ENCODE peak calls at places on chromosomes 12 and 14, in five cellular contexts. X is ovary, U is BJ, A is transverse colon, N is left colon. K is an unnamed sample.

GRCh38 chr12:124094733-124095132 is 121.7 kb downstream of the ZNF664 start:
- DNase-seq in N (no peak), A (no peak), U (no peak), X (no peak), K (no peak)

GRCh38 chr14:99664636-99665273 is 19.3 kb upstream of the CYP46A1 start:
- DNase-seq in U (no peak), N (no peak), A (no peak), X (no peak), K (no peak)

GRCh38 chr14:30034049-30034635 is 106.5 kb upstream of the PRKD1 start:
- DNase-seq in N (no peak), X (no peak), U (no peak), A (no peak), K (no peak)

GRCh38 chr12:11758838-11759509 is 109.5 kb downstream of the ETV6 start:
- DNase-seq in X (peak; percentile 29), U (no peak), A (peak; percentile 72), N (no peak), K (no peak)

GRCh38 chr14:29463727-29464370 is 463.8 kb downstream of the PRKD1 start:
- DNase-seq in A (no peak), U (no peak), N (no peak), X (no peak), K (no peak)

GRCh38 chr14:48027115-48027514 is 351.7 kb upstream of the MDGA2 start:
- DNase-seq in X (no peak), N (no peak), U (no peak), A (no peak), K (no peak)

GRCh38 chr12:124613151-124613585 is 45.8 kb upstream of the NCOR2 start:
- DNase-seq in X (no peak), A (peak; percentile 63), U (no peak), N (peak; percentile 68), K (no peak)

GRCh38 chr12:19988918-19989317 is 379.4 kb upstream of the PDE3A start:
- DNase-seq in X (no peak), N (no peak), A (no peak), U (no peak), K (no peak)

GRCh38 chr14:77554816-77555599 is 56.4 kb upstream of the ISM2 start:
- DNase-seq in A (no peak), U (no peak), X (no peak), N (no peak), K (no peak)

GRCh38 chr12:111757361-111758119 is 9.2 kb upstream of the ALDH2 start:
- DNase-seq in X (no peak), A (peak; percentile 54), U (no peak), N (peak; percentile 56), K (peak; percentile 58)

GRCh38 chr14:32821989-32822653 is 116.6 kb upstream of the NPAS3 start:
- DNase-seq in X (no peak), A (no peak), U (no peak), N (no peak), K (no peak)

GRCh38 chr14:100662850-100663527 is 63.7 kb upstream of the DLK1 start:
- DNase-seq in N (peak; percentile 72), U (no peak), X (peak; percentile 84), A (peak; percentile 75), K (peak; percentile 70)

GRCh38 chr14:99821519-99822165 is 28.4 kb downstream of the EML1 start:
- DNase-seq in N (no peak), X (no peak), A (no peak), U (peak; percentile 72), K (no peak)

GRCh38 chr14:31045501-31046080 is 19.4 kb upstream of the STRN3 start:
- DNase-seq in N (no peak), U (no peak), A (no peak), X (no peak), K (no peak)

GRCh38 chr12:8834230-8834629 is 11.8 kb downstream of the A2ML1 start:
- DNase-seq in U (no peak), N (no peak), X (no peak), A (no peak), K (no peak)

GRCh38 chr14:24418492-24418873 is 11.0 kb downstream of the CBLN3 start:
- DNase-seq in A (peak; percentile 78), X (no peak), N (peak; percentile 80), U (no peak), K (peak; percentile 90)

GRCh38 chr12:76568130-76568529 is 8.6 kb upstream of the OSBPL8 start:
- DNase-seq in X (no peak), U (no peak), N (no peak), A (no peak), K (no peak)

GRCh38 chr14:68894802-68895201 is 84.3 kb downstream of the ACTN1 start:
- DNase-seq in X (no peak), U (no peak), N (no peak), A (no peak), K (no peak)

GRCh38 chr14:50944647-50945413 is 547 bp upstream of the PYGL start:
- DNase-seq in N (peak; percentile 51), U (no peak), X (peak; percentile 59), A (peak; percentile 63), K (peak; percentile 72)

GRCh38 chr14:75879031-75879430 is 102.8 kb downstream of the TGFB3 start:
- DNase-seq in X (no peak), A (no peak), N (no peak), U (no peak), K (no peak)

GRCh38 chr14:31897581-31898186 is 179.4 kb upstream of the ARHGAP5 start:
- DNase-seq in U (no peak), X (no peak), A (peak; percentile 10), N (no peak), K (no peak)

GRCh38 chr12:44375694-44376093 is 500.4 kb downstream of the NELL2 start:
- DNase-seq in U (no peak), X (no peak), N (no peak), A (no peak), K (no peak)

GRCh38 chr12:131366261-131366871 is 344.5 kb upstream of the SFSWAP start:
- DNase-seq in X (peak; percentile 37), U (no peak), A (no peak), N (no peak), K (no peak)

GRCh38 chr12:111413442-111414086 is 7.8 kb downstream of the SH2B3 start:
- DNase-seq in X (no peak), N (no peak), A (peak; percentile 56), U (no peak), K (no peak)

GRCh38 chr14:50088117-50088515 is 28.3 kb downstream of the VCPKMT start:
- DNase-seq in A (no peak), N (no peak), U (no peak), X (no peak), K (no peak)

GRCh38 chr12:113955109-113955970 is 10.8 kb downstream of the RBM19 start:
- DNase-seq in A (peak; percentile 22), X (no peak), U (no peak), N (no peak), K (no peak)

GRCh38 chr12:123614531-123614930 is 12.6 kb downstream of the DDX55 start:
- DNase-seq in U (no peak), A (no peak), N (no peak), X (no peak), K (no peak)

GRCh38 chr12:123602651-123603195 is 824 bp downstream of the DDX55 start:
- DNase-seq in A (no peak), X (no peak), N (no peak), U (no peak), K (no peak)

K was measured in pancreas.